ENCODE peak calls at places on chromosome 16, in four cellular contexts. X is Karpas-422; K is thoracic aorta; C is CD8-positive, alpha-beta memory T cell. N is an unnamed sample.

GRCh38 chr16:1823821-1824220 is 2.8 kb downstream of the HAGH start:
- DNase-seq in X (peak; percentile 88), C (no peak), K (no peak), N (peak; percentile 63)

GRCh38 chr16:62041401-62041800 is 5.2 kb upstream of the CDH8 start:
- DNase-seq in C (no peak), X (peak; percentile 44), K (no peak), N (no peak)

GRCh38 chr16:87582221-87582965 is 19.9 kb upstream of the JPH3 start:
- DNase-seq in K (peak; percentile 56), C (no peak), X (no peak), N (no peak)

GRCh38 chr16:23803591-23804123 is 32.1 kb upstream of the PRKCB start:
- DNase-seq in C (peak; percentile 42), X (peak; percentile 88), K (no peak), N (no peak)

GRCh38 chr16:65415460-65415859 is 293.6 kb upstream of the CDH11 start:
- DNase-seq in C (no peak), K (no peak), X (no peak), N (no peak)

GRCh38 chr16:55120408-55120807 is 189.7 kb downstream of the IRX5 start:
- DNase-seq in K (no peak), C (no peak), X (peak; percentile 76), N (no peak)

GRCh38 chr16:57255686-57256415 is 10.8 kb downstream of the ARL2BP start:
- DNase-seq in X (no peak), C (no peak), K (no peak), N (no peak)

GRCh38 chr16:22123759-22124490 is 31.6 kb downstream of the VWA3A start:
- DNase-seq in K (no peak), C (no peak), X (no peak), N (no peak)

GRCh38 chr16:85017151-85017550 is 5.8 kb upstream of the ZDHHC7 start:
- DNase-seq in C (no peak), X (no peak), K (no peak), N (no peak)

GRCh38 chr16:89317101-89317671 is 99.7 kb downstream of the ZNF778 start:
- DNase-seq in C (no peak), X (no peak), K (no peak), N (no peak)

GRCh38 chr16:72191551-72191950 is 19.6 kb upstream of the PMFBP1 start:
- DNase-seq in C (no peak), K (no peak), X (no peak), N (no peak)

GRCh38 chr16:88798073-88798472 is 5.5 kb upstream of the CDT1 start:
- DNase-seq in C (no peak), K (no peak), X (no peak), N (no peak)

GRCh38 chr16:3468501-3468900 is 25.0 kb downstream of the NAA60 start:
- DNase-seq in X (no peak), K (no peak), C (no peak), N (no peak)

GRCh38 chr16:3471518-3472176 is 23.6 kb downstream of the C16orf90 start:
- DNase-seq in K (no peak), X (no peak), C (no peak), N (no peak)

GRCh38 chr16:3470723-3471122 is 24.6 kb downstream of the C16orf90 start:
- DNase-seq in X (no peak), C (no peak), K (no peak), N (no peak)

GRCh38 chr16:3467920-3468319 is 24.4 kb downstream of the NAA60 start:
- DNase-seq in C (no peak), K (no peak), X (peak; percentile 75), N (no peak)

DNA sequence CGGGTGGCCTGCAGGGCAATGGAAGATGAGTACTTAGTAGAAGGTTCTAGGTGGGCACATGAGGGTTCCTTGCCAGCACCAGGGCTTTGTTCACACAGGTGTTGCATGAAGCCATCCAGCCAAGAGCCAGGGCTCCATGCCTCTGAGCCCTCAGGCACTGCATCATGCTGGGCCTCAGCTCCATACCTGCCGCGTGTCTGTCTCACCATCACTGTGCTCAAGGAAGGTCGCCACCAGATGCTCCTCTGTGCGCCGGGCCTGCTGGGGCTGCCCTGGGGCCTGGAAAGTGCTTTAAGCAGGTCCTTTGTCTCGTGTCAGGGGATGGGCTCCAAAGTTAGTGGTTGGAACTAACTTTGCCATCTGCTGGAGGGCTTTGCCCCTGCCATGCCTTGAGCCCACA is 25.6 kb downstream of the C16orf90 start:
- DNase-seq in K (no peak), X (no peak), C (no peak), N (no peak)
- H3K4me1 ChIP-seq in K (peaks cover 4% of the 10 kb centered on the region), X (peaks cover 2% of the 10 kb centered on the region), C (peaks cover 16% of the 10 kb centered on the region), N (peaks cover 44% of the 10 kb centered on the region)

GRCh38 chr16:68752602-68753001 is 15.5 kb downstream of the CDH1 start:
- DNase-seq in X (no peak), C (no peak), K (no peak), N (no peak)

GRCh38 chr16:68760671-68761275 is 23.7 kb downstream of the CDH1 start:
- DNase-seq in X (no peak), C (no peak), K (no peak), N (peak; percentile 55)

GRCh38 chr16:68759062-68759461 is 22.0 kb downstream of the CDH1 start:
- DNase-seq in X (no peak), C (no peak), K (no peak), N (no peak)

GRCh38 chr16:68754117-68754792 is 17.2 kb downstream of the CDH1 start:
- DNase-seq in K (no peak), X (no peak), C (no peak), N (no peak)

DNA sequence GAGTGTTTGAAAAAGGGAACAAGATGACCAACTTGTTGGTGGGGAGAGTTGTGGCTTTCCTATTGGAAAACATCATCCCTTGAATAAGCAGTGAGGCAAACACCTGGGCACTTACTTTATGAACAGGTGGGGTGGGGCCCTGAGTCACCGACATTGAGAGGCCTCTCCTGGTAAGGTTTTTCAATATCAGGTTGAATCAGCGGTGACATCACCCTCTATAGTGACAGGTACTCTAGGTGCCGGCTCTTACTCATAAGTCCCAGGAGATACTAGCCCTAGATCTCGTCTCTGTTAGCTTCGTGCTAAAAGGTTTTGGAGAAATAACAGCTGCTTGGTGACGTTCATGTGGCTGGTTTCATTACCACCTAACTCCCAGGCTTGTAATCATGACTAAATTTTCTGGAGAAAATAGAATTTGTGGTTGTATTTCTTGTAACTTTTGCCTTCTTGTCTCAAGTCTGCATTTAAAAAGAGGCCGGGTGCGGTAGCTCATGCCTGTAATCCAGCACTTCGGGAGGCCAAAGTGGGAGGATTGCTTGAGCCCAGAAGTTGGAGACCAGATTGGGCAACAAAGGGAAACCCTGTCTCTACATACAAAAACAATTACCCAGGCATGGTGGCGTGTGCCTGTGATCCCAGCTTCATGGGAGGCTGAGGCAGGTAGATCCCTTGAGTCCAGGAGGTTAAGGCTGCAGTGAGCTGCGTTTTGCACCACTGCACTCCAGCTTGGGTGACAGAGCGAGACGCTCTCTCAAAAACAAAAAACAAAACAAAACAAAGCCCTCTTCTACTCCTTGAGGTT is 19.4 kb downstream of the CDH1 start:
- DNase-seq in X (peak; percentile 50), C (no peak), K (no peak), N (peak; percentile 75)
- H3K4me1 ChIP-seq in X (peaks cover 4% of the 10 kb centered on the region), C (peaks cover 10% of the 10 kb centered on the region), K (no peaks in the 10 kb centered on the region), N (peaks cover 88% of the 10 kb centered on the region)

DNA sequence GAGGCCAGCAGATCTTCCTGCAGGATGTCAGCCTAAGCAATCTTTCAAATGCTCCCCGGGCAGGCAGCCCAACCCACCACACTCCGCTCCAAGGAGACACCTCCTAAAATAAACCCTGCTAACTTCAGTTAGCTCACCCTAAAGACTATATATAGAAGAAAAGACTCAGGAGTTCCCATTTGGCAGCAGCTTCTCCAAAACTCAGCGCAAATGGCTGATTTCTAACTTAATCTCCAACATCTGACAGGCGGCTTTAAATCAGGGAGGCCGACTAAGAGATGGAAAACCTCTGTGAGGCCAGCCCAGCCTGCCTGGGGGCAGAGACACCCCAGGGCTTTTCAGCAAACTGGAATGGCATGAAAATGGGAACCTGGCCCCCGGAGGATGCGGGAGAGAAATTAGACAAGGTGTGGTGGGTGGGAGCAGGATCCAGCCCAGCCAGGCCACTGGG is 91.6 kb downstream of the XYLT1 start:
- DNase-seq in C (no peak), X (no peak), K (no peak), N (no peak)
- H3K4me1 ChIP-seq in C (peaks cover 34% of the 10 kb centered on the region), X (peaks cover 27% of the 10 kb centered on the region), K (peaks cover 29% of the 10 kb centered on the region), N (peaks cover 17% of the 10 kb centered on the region)

GRCh38 chr16:86300746-86301480 is 209.4 kb upstream of the FOXF1 start:
- DNase-seq in C (no peak), K (no peak), X (no peak), N (no peak)

GRCh38 chr16:86297391-86297790 is 212.9 kb upstream of the FOXF1 start:
- DNase-seq in C (no peak), K (no peak), X (no peak), N (no peak)

GRCh38 chr16:86298166-86299131 is 211.9 kb upstream of the FOXF1 start:
- DNase-seq in X (no peak), K (no peak), C (no peak), N (peak; percentile 8)

GRCh38 chr16:86302710-86303109 is 207.6 kb upstream of the FOXF1 start:
- DNase-seq in C (no peak), X (no peak), K (no peak), N (no peak)

DNA sequence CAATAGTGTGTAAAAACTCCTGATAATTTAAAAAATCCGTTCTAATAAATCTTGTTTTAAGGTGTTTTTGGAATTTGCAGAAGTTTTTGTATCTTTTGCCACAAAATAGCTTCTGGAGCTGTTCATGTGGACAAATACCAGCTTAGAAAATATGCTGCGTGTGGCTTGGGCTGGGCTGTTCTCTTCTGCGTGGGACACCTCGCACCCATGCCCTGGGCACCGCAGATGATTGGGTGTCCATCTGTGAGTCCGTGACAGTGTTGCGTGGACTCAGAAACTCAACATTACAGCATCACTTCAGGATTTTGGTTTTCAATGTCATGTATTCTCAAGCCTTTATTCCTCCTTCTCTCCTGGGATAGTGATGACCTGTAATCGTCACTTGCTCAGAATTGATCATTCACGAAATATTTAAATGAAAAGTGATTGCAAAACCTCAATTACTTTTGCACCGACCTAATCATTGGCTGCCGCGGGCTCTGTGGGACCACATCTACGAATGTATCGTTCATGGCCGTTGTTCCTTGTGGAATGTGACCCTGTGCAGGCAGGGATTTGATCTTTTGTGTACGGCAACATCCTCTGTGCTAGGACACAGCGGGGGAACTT is 210.3 kb upstream of the FOXF1 start:
- DNase-seq in X (no peak), K (no peak), C (no peak), N (no peak)
- H3K4me1 ChIP-seq in X (no peaks in the 10 kb centered on the region), K (no peaks in the 10 kb centered on the region), C (no peaks in the 10 kb centered on the region), N (peaks cover 11% of the 10 kb centered on the region)

GRCh38 chr16:74045539-74045938 is 251.1 kb upstream of the PSMD7 start:
- DNase-seq in X (no peak), K (no peak), C (no peak), N (no peak)

GRCh38 chr16:74053310-74053709 is 243.3 kb upstream of the PSMD7 start:
- DNase-seq in X (no peak), C (no peak), K (no peak), N (no peak)

GRCh38 chr16:74052006-74052405 is 244.6 kb upstream of the PSMD7 start:
- DNase-seq in C (no peak), K (no peak), X (no peak), N (no peak)

GRCh38 chr16:74053784-74054306 is 242.8 kb upstream of the PSMD7 start:
- DNase-seq in X (no peak), C (no peak), K (no peak), N (no peak)

DNA sequence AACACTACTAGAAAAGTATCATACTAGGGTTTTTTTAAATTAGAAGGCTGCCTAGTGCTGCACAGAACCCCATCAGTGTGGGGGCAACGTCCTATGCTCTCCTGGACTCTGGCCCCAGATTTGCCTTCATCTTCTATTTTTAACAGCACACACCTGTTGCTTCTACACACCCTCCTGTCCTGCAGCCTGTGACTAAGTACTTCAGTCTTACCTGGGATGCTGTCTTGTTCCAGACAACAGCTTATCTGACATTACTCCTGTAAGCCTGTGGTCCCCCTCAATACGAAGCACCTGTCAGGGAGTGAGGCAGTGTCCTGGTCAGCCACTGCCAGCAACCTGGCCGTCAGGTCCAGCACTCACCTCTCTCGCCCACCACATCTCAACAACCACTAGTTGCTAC is 247.6 kb upstream of the PSMD7 start:
- DNase-seq in X (no peak), K (no peak), C (no peak), N (no peak)
- H3K4me1 ChIP-seq in X (no peaks in the 10 kb centered on the region), K (no peaks in the 10 kb centered on the region), C (no peaks in the 10 kb centered on the region), N (no peaks in the 10 kb centered on the region)

N was measured in body of pancreas.